ENCODE peak calls at places on chromosome 17, in nine cellular contexts. R is foreskin fibroblast, T is astrocyte of the spinal cord, X is thyroid gland, A is NB4, E is cardiac muscle cell, V is PC-3, O is ovary, D is kidney epithelial cell. B is an unnamed sample.

GRCh38 chr17:30323895-30324319 is 9.9 kb downstream of the TMIGD1 start:
- DNase-seq in R (peak; percentile 24), T (peak; percentile 30), X (peak; percentile 27), A (peak; percentile 78), E (peak; percentile 84), V (peak; percentile 77), O (no peak), D (no peak), B (no peak)

GRCh38 chr17:72710185-72710584 is 382.3 kb downstream of the SLC39A11 start:
- DNase-seq in R (no peak), T (no peak), X (no peak), A (no peak), E (no peak), V (peak; percentile 78), O (no peak), D (no peak), B (no peak)

GRCh38 chr17:27332485-27333409 is 38.8 kb downstream of the WSB1 start:
- DNase-seq in R (peak; percentile 98), T (peak; percentile 98), X (peak; percentile 99), A (peak; percentile 99), E (peak; percentile 99), V (peak; percentile 95), O (peak; percentile 97), D (peak; percentile 91), B (peak; percentile 95)

GRCh38 chr17:38853292-38854219 is at the start of gene RPL23:
- DNase-seq in R (peak; percentile 96), T (peak; percentile 99), X (peak; percentile 97), A (peak; percentile 98), E (peak; percentile 98), V (peak; percentile 95), O (peak; percentile 94), D (peak; percentile 86), B (peak; percentile 87)

GRCh38 chr17:69913241-69914015 is 161.6 kb upstream of the KCNJ16 start:
- DNase-seq in R (no peak), T (peak; percentile 17), X (peak; percentile 33), A (no peak), E (no peak), V (no peak), O (no peak), D (no peak), B (no peak)

GRCh38 chr17:83037084-83037950 is 42.1 kb upstream of the METRNL start:
- DNase-seq in R (no peak), T (no peak), X (no peak), A (no peak), E (no peak), V (no peak), O (no peak), D (no peak), B (no peak)

GRCh38 chr17:44324092-44324570 is 492 bp downstream of the SLC25A39 start:
- DNase-seq in R (no peak), T (no peak), X (peak; percentile 34), A (no peak), E (no peak), V (peak; percentile 39), O (no peak), D (no peak), B (no peak)

GRCh38 chr17:28346746-28347246 is 10.5 kb downstream of the POLDIP2 start:
- DNase-seq in R (no peak), T (no peak), X (no peak), A (peak; percentile 31), E (no peak), V (no peak), O (peak; percentile 72), D (no peak), B (no peak)

GRCh38 chr17:5211458-5211857 is 19.8 kb upstream of the ZNF594 start:
- DNase-seq in R (no peak), T (no peak), X (no peak), A (no peak), E (no peak), V (no peak), O (no peak), D (no peak), B (no peak)

GRCh38 chr17:6323626-6324356 is 111.1 kb downstream of the AIPL1 start:
- DNase-seq in R (no peak), T (no peak), X (no peak), A (no peak), E (no peak), V (peak; percentile 23), O (no peak), D (no peak), B (no peak)

GRCh38 chr17:27807567-27808470 is 7.5 kb upstream of the NOS2 start:
- DNase-seq in R (no peak), T (no peak), X (peak; percentile 12), A (no peak), E (no peak), V (no peak), O (no peak), D (no peak), B (no peak)

GRCh38 chr17:72797142-72797541 is 295.3 kb downstream of the SLC39A11 start:
- DNase-seq in R (no peak), T (no peak), X (no peak), A (no peak), E (no peak), V (no peak), O (no peak), D (no peak), B (no peak)

GRCh38 chr17:61408151-61409041 is 8.8 kb downstream of the TBX2 start:
- DNase-seq in R (no peak), T (no peak), X (no peak), A (no peak), E (no peak), V (no peak), O (peak; percentile 28), D (no peak), B (no peak)

GRCh38 chr17:2395258-2396170 is 5.3 kb downstream of the MNT start:
- DNase-seq in R (peak; percentile 65), T (no peak), X (peak; percentile 5), A (peak; percentile 35), E (peak; percentile 27), V (peak; percentile 24), O (peak; percentile 66), D (no peak), B (no peak)

GRCh38 chr17:82648761-82649474 is 674 bp upstream of the WDR45B start:
- DNase-seq in R (no peak), T (no peak), X (peak; percentile 52), A (peak; percentile 48), E (no peak), V (peak; percentile 18), O (peak; percentile 86), D (no peak), B (no peak)

GRCh38 chr17:38730526-38731379 is 612 bp downstream of the CISD3 start:
- DNase-seq in R (peak; percentile 57), T (peak; percentile 49), X (peak; percentile 98), A (peak; percentile 58), E (peak; percentile 70), V (peak; percentile 46), O (peak; percentile 79), D (no peak), B (no peak)

GRCh38 chr17:43733956-43734355 is 24.6 kb downstream of the SOST start:
- DNase-seq in R (no peak), T (no peak), X (no peak), A (no peak), E (no peak), V (no peak), O (no peak), D (no peak), B (no peak)

GRCh38 chr17:13031718-13032350 is 14.0 kb upstream of the ELAC2 start:
- DNase-seq in R (peak; percentile 40), T (peak; percentile 44), X (peak; percentile 35), A (peak; percentile 69), E (peak; percentile 76), V (peak; percentile 70), O (peak; percentile 25), D (no peak), B (no peak)

GRCh38 chr17:1031711-1032110 is 34.8 kb downstream of the TIMM22 start:
- DNase-seq in R (peak; percentile 42), T (peak; percentile 36), X (peak; percentile 73), A (no peak), E (peak; percentile 72), V (no peak), O (peak; percentile 87), D (no peak), B (no peak)
- H3K4me3 ChIP-seq in R (no peak overlapping the region), T (no peak overlapping the region), X (peak overlapping the region; percentile 14), A (no peak overlapping the region), E (no peak overlapping the region), V (no peak overlapping the region), O (peak overlapping the region; percentile 27), D (no peak overlapping the region), B (peak overlapping the region; percentile 74)

DNA sequence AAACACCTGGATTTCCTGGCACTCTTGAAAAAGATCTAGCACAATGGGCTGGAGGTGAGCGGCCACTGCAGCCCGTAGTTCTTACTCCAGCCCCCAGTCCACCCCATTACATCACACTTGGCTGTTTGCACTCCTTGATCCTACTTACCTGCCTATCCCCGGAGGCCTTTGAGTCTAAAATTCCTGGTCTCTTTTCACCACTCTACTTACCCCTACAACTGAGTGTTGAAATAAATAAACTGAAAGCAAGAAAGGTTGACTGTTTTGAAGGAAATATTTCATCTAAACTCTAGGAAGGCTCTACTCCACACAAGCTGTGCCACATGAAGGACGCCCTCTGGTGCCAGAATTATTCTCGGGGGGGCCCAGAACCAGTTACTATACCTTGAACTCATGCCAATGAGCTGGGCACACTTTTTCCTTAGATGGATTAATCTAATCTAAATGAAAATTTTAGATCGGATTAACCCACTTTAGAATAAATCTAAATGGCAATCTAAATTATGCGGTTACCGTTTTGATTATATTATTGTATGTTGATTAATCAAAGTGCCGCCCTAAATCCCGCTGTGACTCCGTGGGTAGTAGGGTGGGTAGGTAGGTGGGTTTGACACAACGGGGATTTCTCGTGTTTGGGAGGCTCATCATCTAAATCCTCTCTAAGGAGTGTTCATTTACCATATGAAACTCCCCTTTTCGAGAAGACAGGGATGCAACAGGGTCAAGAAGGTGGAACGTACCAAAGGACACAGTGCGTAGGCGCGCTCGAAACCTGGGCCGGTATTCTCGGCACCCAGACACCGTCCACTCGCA is 651 bp upstream of the EIF1 start:
- DNase-seq in R (no peak), T (peak; percentile 57), X (peak; percentile 81), A (peak; percentile 75), E (peak; percentile 44), V (peak; percentile 46), O (peak; percentile 71), D (no peak), B (no peak)
- TF ChIP-seq CTCF in R (peak; percentile 10), T (no peak), X (peak; percentile 11), A (peak; percentile 49), E (peak; percentile 20), V (peak; percentile 66), O (no peak), D (peak; percentile 51), B (peak; percentile 42)

DNA sequence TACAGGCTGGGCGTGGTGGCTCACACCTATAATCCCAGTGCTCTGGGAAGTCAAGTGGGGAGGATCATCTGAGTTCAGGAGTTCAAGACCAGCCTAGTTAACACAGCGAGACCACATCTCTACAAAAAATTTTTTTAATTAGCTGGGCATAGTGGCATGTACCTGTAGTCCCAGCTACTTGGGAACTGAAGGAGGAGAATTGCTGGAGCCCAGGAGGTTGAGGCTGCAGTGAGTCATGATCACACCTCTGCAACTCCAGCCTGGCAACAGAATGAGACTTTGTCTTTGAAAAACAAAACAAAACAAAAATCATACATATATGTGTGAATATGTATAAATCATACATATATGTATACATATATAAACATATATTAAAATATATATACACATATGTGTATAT is 54.1 kb upstream of the MARCHF10 start:
- DNase-seq in R (no peak), T (no peak), X (no peak), A (no peak), E (no peak), V (peak; percentile 36), O (no peak), D (no peak), B (no peak)
- H3K4me3 ChIP-seq in R (no peak overlapping the region), T (no peak overlapping the region), X (no peak overlapping the region), A (no peak overlapping the region), E (no peak overlapping the region), V (no peak overlapping the region), O (no peak overlapping the region), D (no peak overlapping the region), B (no peak overlapping the region)

GRCh38 chr17:40922239-40922638 is 15.2 kb downstream of the KRT23 start:
- DNase-seq in R (peak; percentile 86), T (peak; percentile 84), X (peak; percentile 6), A (peak; percentile 42), E (peak; percentile 76), V (peak; percentile 67), O (no peak), D (peak; percentile 70), B (peak; percentile 79)
- TF ChIP-seq CTCF in R (no peak), T (no peak), X (no peak), A (no peak), E (no peak), V (no peak), O (no peak), D (no peak), B (no peak)